ENCODE peak calls at places on chromosomes 13 and 19, in eight cellular contexts. One of them, this sample, is unnamed.

GRCh38 chr13:61413572-61413971 is 2.1 kb downstream of the PCDH20 start:
- DNase-seq in GM04504: no peak
- DNase-seq in activated CD8-positive, alpha-beta T cell treated with anti-CD3 and anti-CD28 coated beads for 36 hours: no peak
- DNase-seq in stimulated activated CD4-positive, alpha-beta T cell treated with anti-CD3 and anti-CD28 coated beads, TNF-alpha, amount 100 ng/mL, for 24 hours: no peak
- DNase-seq in tibial nerve: no peak
- DNase-seq in heart right ventricle: no peak
- DNase-seq in NCI-H1417: peak
- DNase-seq in pons: no peak
- DNase-seq in this sample: no peak

GRCh38 chr13:52652980-52653303 is 306 bp downstream of the SUGT1 start:
- DNase-seq in NCI-H1417: no peak
- DNase-seq in tibial nerve: no peak
- DNase-seq in GM04504: no peak
- DNase-seq in heart right ventricle: no peak
- DNase-seq in stimulated activated CD4-positive, alpha-beta T cell treated with anti-CD3 and anti-CD28 coated beads, TNF-alpha, amount 100 ng/mL, for 24 hours: no peak
- DNase-seq in activated CD8-positive, alpha-beta T cell treated with anti-CD3 and anti-CD28 coated beads for 36 hours: no peak
- DNase-seq in pons: no peak
- DNase-seq in this sample: no peak

GRCh38 chr19:33488826-33489225 is 32.8 kb downstream of the PEPD start:
- DNase-seq in GM04504: no peak
- DNase-seq in stimulated activated CD4-positive, alpha-beta T cell treated with anti-CD3 and anti-CD28 coated beads, TNF-alpha, amount 100 ng/mL, for 24 hours: no peak
- DNase-seq in activated CD8-positive, alpha-beta T cell treated with anti-CD3 and anti-CD28 coated beads for 36 hours: no peak
- DNase-seq in pons: no peak
- DNase-seq in heart right ventricle: no peak
- DNase-seq in NCI-H1417: no peak
- DNase-seq in tibial nerve: no peak
- DNase-seq in this sample: no peak

GRCh38 chr19:10184636-10185035 is 10.1 kb downstream of the DNMT1 start:
- DNase-seq in activated CD8-positive, alpha-beta T cell treated with anti-CD3 and anti-CD28 coated beads for 36 hours: no peak
- DNase-seq in tibial nerve: no peak
- DNase-seq in stimulated activated CD4-positive, alpha-beta T cell treated with anti-CD3 and anti-CD28 coated beads, TNF-alpha, amount 100 ng/mL, for 24 hours: no peak
- DNase-seq in GM04504: no peak
- DNase-seq in heart right ventricle: no peak
- DNase-seq in NCI-H1417: peak
- DNase-seq in pons: no peak
- DNase-seq in this sample: no peak

GRCh38 chr13:39876258-39876657 is 220.8 kb downstream of the COG6 start:
- DNase-seq in tibial nerve: no peak
- DNase-seq in stimulated activated CD4-positive, alpha-beta T cell treated with anti-CD3 and anti-CD28 coated beads, TNF-alpha, amount 100 ng/mL, for 24 hours: no peak
- DNase-seq in NCI-H1417: no peak
- DNase-seq in activated CD8-positive, alpha-beta T cell treated with anti-CD3 and anti-CD28 coated beads for 36 hours: no peak
- DNase-seq in pons: no peak
- DNase-seq in heart right ventricle: no peak
- DNase-seq in GM04504: peak
- DNase-seq in this sample: peak

GRCh38 chr19:18397242-18398202 is at the start of gene LRRC25:
- DNase-seq in NCI-H1417: no peak
- DNase-seq in pons: peak
- DNase-seq in heart right ventricle: no peak
- DNase-seq in stimulated activated CD4-positive, alpha-beta T cell treated with anti-CD3 and anti-CD28 coated beads, TNF-alpha, amount 100 ng/mL, for 24 hours: no peak
- DNase-seq in tibial nerve: no peak
- DNase-seq in GM04504: no peak
- DNase-seq in activated CD8-positive, alpha-beta T cell treated with anti-CD3 and anti-CD28 coated beads for 36 hours: peak
- DNase-seq in this sample: no peak

GRCh38 chr13:67308004-67308772 is 78.1 kb upstream of the PCDH9 start:
- DNase-seq in GM04504: no peak
- DNase-seq in pons: no peak
- DNase-seq in heart right ventricle: no peak
- DNase-seq in NCI-H1417: no peak
- DNase-seq in tibial nerve: no peak
- DNase-seq in activated CD8-positive, alpha-beta T cell treated with anti-CD3 and anti-CD28 coated beads for 36 hours: no peak
- DNase-seq in stimulated activated CD4-positive, alpha-beta T cell treated with anti-CD3 and anti-CD28 coated beads, TNF-alpha, amount 100 ng/mL, for 24 hours: no peak
- DNase-seq in this sample: no peak

GRCh38 chr13:23748591-23748990 is 140.6 kb downstream of the MIPEP start:
- DNase-seq in GM04504: no peak
- DNase-seq in heart right ventricle: no peak
- DNase-seq in pons: no peak
- DNase-seq in tibial nerve: no peak
- DNase-seq in stimulated activated CD4-positive, alpha-beta T cell treated with anti-CD3 and anti-CD28 coated beads, TNF-alpha, amount 100 ng/mL, for 24 hours: no peak
- DNase-seq in NCI-H1417: peak
- DNase-seq in activated CD8-positive, alpha-beta T cell treated with anti-CD3 and anti-CD28 coated beads for 36 hours: no peak
- DNase-seq in this sample: no peak

GRCh38 chr13:72537400-72537780 is 190.0 kb downstream of the MZT1 start:
- DNase-seq in stimulated activated CD4-positive, alpha-beta T cell treated with anti-CD3 and anti-CD28 coated beads, TNF-alpha, amount 100 ng/mL, for 24 hours: no peak
- DNase-seq in pons: no peak
- DNase-seq in activated CD8-positive, alpha-beta T cell treated with anti-CD3 and anti-CD28 coated beads for 36 hours: no peak
- DNase-seq in tibial nerve: no peak
- DNase-seq in GM04504: no peak
- DNase-seq in heart right ventricle: no peak
- DNase-seq in NCI-H1417: no peak
- DNase-seq in this sample: no peak

GRCh38 chr13:25203256-25203794 is 31.2 kb upstream of the AMER2 start:
- DNase-seq in NCI-H1417: no peak
- DNase-seq in pons: no peak
- DNase-seq in heart right ventricle: no peak
- DNase-seq in GM04504: no peak
- DNase-seq in stimulated activated CD4-positive, alpha-beta T cell treated with anti-CD3 and anti-CD28 coated beads, TNF-alpha, amount 100 ng/mL, for 24 hours: no peak
- DNase-seq in tibial nerve: no peak
- DNase-seq in activated CD8-positive, alpha-beta T cell treated with anti-CD3 and anti-CD28 coated beads for 36 hours: no peak
- DNase-seq in this sample: no peak

GRCh38 chr13:20989883-20990282 is 71.5 kb downstream of the LATS2 start:
- DNase-seq in heart right ventricle: no peak
- DNase-seq in NCI-H1417: no peak
- DNase-seq in stimulated activated CD4-positive, alpha-beta T cell treated with anti-CD3 and anti-CD28 coated beads, TNF-alpha, amount 100 ng/mL, for 24 hours: no peak
- DNase-seq in pons: no peak
- DNase-seq in tibial nerve: no peak
- DNase-seq in activated CD8-positive, alpha-beta T cell treated with anti-CD3 and anti-CD28 coated beads for 36 hours: no peak
- DNase-seq in GM04504: no peak
- DNase-seq in this sample: no peak

GRCh38 chr13:113972451-113973217 is 1.2 kb downstream of the C13orf46 start:
- DNase-seq in GM04504: no peak
- DNase-seq in stimulated activated CD4-positive, alpha-beta T cell treated with anti-CD3 and anti-CD28 coated beads, TNF-alpha, amount 100 ng/mL, for 24 hours: no peak
- DNase-seq in heart right ventricle: no peak
- DNase-seq in tibial nerve: no peak
- DNase-seq in NCI-H1417: no peak
- DNase-seq in pons: no peak
- DNase-seq in activated CD8-positive, alpha-beta T cell treated with anti-CD3 and anti-CD28 coated beads for 36 hours: no peak
- DNase-seq in this sample: no peak

GRCh38 chr13:27281420-27281819 is 10.8 kb downstream of the RASL11A start:
- DNase-seq in activated CD8-positive, alpha-beta T cell treated with anti-CD3 and anti-CD28 coated beads for 36 hours: no peak
- DNase-seq in heart right ventricle: no peak
- DNase-seq in GM04504: no peak
- DNase-seq in tibial nerve: no peak
- DNase-seq in stimulated activated CD4-positive, alpha-beta T cell treated with anti-CD3 and anti-CD28 coated beads, TNF-alpha, amount 100 ng/mL, for 24 hours: no peak
- DNase-seq in NCI-H1417: peak
- DNase-seq in pons: no peak
- DNase-seq in this sample: no peak

GRCh38 chr13:24360106-24360505 is 50.7 kb downstream of the C1QTNF9 start:
- DNase-seq in GM04504: no peak
- DNase-seq in NCI-H1417: no peak
- DNase-seq in activated CD8-positive, alpha-beta T cell treated with anti-CD3 and anti-CD28 coated beads for 36 hours: no peak
- DNase-seq in heart right ventricle: no peak
- DNase-seq in pons: no peak
- DNase-seq in stimulated activated CD4-positive, alpha-beta T cell treated with anti-CD3 and anti-CD28 coated beads, TNF-alpha, amount 100 ng/mL, for 24 hours: no peak
- DNase-seq in tibial nerve: no peak
- DNase-seq in this sample: no peak

GRCh38 chr13:31452525-31452924 is 252.8 kb downstream of the B3GLCT start:
- DNase-seq in activated CD8-positive, alpha-beta T cell treated with anti-CD3 and anti-CD28 coated beads for 36 hours: peak
- DNase-seq in tibial nerve: no peak
- DNase-seq in GM04504: no peak
- DNase-seq in NCI-H1417: no peak
- DNase-seq in pons: no peak
- DNase-seq in stimulated activated CD4-positive, alpha-beta T cell treated with anti-CD3 and anti-CD28 coated beads, TNF-alpha, amount 100 ng/mL, for 24 hours: no peak
- DNase-seq in heart right ventricle: no peak
- DNase-seq in this sample: no peak

GRCh38 chr13:33070713-33071112 is 54.5 kb downstream of the KL start:
- DNase-seq in tibial nerve: no peak
- DNase-seq in heart right ventricle: no peak
- DNase-seq in activated CD8-positive, alpha-beta T cell treated with anti-CD3 and anti-CD28 coated beads for 36 hours: no peak
- DNase-seq in pons: no peak
- DNase-seq in NCI-H1417: no peak
- DNase-seq in stimulated activated CD4-positive, alpha-beta T cell treated with anti-CD3 and anti-CD28 coated beads, TNF-alpha, amount 100 ng/mL, for 24 hours: no peak
- DNase-seq in GM04504: no peak
- DNase-seq in this sample: no peak

GRCh38 chr19:27972291-27973040 is 1240.5 kb downstream of the UQCRFS1 start:
- DNase-seq in heart right ventricle: no peak
- DNase-seq in tibial nerve: no peak
- DNase-seq in activated CD8-positive, alpha-beta T cell treated with anti-CD3 and anti-CD28 coated beads for 36 hours: no peak
- DNase-seq in pons: no peak
- DNase-seq in stimulated activated CD4-positive, alpha-beta T cell treated with anti-CD3 and anti-CD28 coated beads, TNF-alpha, amount 100 ng/mL, for 24 hours: no peak
- DNase-seq in GM04504: no peak
- DNase-seq in NCI-H1417: no peak
- DNase-seq in this sample: no peak

GRCh38 chr13:55302568-55302967 is 1838.2 kb upstream of the PRR20A start:
- DNase-seq in pons: no peak
- DNase-seq in tibial nerve: no peak
- DNase-seq in NCI-H1417: no peak
- DNase-seq in activated CD8-positive, alpha-beta T cell treated with anti-CD3 and anti-CD28 coated beads for 36 hours: no peak
- DNase-seq in stimulated activated CD4-positive, alpha-beta T cell treated with anti-CD3 and anti-CD28 coated beads, TNF-alpha, amount 100 ng/mL, for 24 hours: no peak
- DNase-seq in GM04504: no peak
- DNase-seq in heart right ventricle: no peak
- DNase-seq in this sample: no peak